ENCODE peak calls at places on chromosomes 3 and 15, in eight cellular contexts. K is cardiac muscle cell, X is uterus, Q is AG10803, D is nephron progenitor cell, T is lower lobe of right lung, N is fibroblast of lung, J is GM23338. O is an unnamed sample.

GRCh38 chr15:62726461-62726860 is 316.1 kb upstream of the TPM1 start:
- DNase-seq in Q (no peak), K (no peak), N (no peak), J (no peak), D (no peak), X (no peak), T (no peak), O (no peak)

GRCh38 chr15:96736384-96736783 is 405.9 kb downstream of the NR2F2 start:
- DNase-seq in X (no peak), N (peak; percentile 4), J (no peak), Q (no peak), T (no peak), D (no peak), K (no peak), O (no peak)

GRCh38 chr3:88105325-88105724 is 44.4 kb upstream of the C3orf38 start:
- DNase-seq in Q (peak; percentile 39), D (no peak), X (no peak), J (no peak), T (no peak), N (no peak), K (no peak), O (no peak)

GRCh38 chr3:152474585-152474984 is 205.9 kb downstream of the MBNL1 start:
- DNase-seq in J (peak; percentile 75), K (peak; percentile 36), X (peak; percentile 21), Q (peak; percentile 88), N (peak; percentile 84), T (no peak), D (no peak), O (peak; percentile 71)

GRCh38 chr15:95442107-95442719 is 888.3 kb upstream of the NR2F2 start:
- DNase-seq in N (peak; percentile 86), T (no peak), X (no peak), J (no peak), D (no peak), Q (no peak), K (no peak), O (no peak)

GRCh38 chr3:118126751-118127150 is 907.9 kb downstream of the IGSF11 start:
- DNase-seq in J (no peak), Q (no peak), K (no peak), N (no peak), X (no peak), T (no peak), D (no peak), O (no peak)

GRCh38 chr15:90042766-90043525 is 41.8 kb downstream of the ZNF710 start:
- DNase-seq in K (no peak), T (peak; percentile 28), J (no peak), N (no peak), D (no peak), Q (no peak), X (no peak), O (no peak)

GRCh38 chr15:89130194-89130593 is 41.9 kb downstream of the ABHD2 start:
- DNase-seq in D (no peak), N (no peak), X (no peak), Q (no peak), T (no peak), J (no peak), K (no peak), O (no peak)

GRCh38 chr3:125194849-125195601 is 17.5 kb downstream of the SLC12A8 start:
- DNase-seq in D (no peak), Q (peak; percentile 93), J (no peak), N (peak; percentile 89), X (no peak), K (no peak), T (no peak), O (peak; percentile 87)

GRCh38 chr3:122982202-122983185 is 45.1 kb downstream of the SEMA5B start:
- DNase-seq in X (peak; percentile 53), N (no peak), K (peak; percentile 33), D (no peak), T (no peak), Q (no peak), J (peak; percentile 60), O (no peak)

GRCh38 chr3:14480207-14481017 is 59.7 kb downstream of the GRIP2 start:
- DNase-seq in K (peak; percentile 22), X (no peak), T (peak; percentile 45), N (no peak), D (no peak), Q (peak; percentile 6), J (no peak), O (peak; percentile 66)

GRCh38 chr3:24562874-24563273 is 68.2 kb upstream of the THRB start:
- DNase-seq in D (no peak), X (no peak), Q (no peak), N (no peak), K (no peak), T (no peak), J (no peak), O (no peak)

GRCh38 chr15:78339559-78339958 is 594 bp upstream of the CRABP1 start:
- DNase-seq in T (no peak), Q (no peak), D (no peak), N (no peak), K (no peak), J (peak; percentile 34), X (no peak), O (no peak)

GRCh38 chr3:193240850-193241706 is at the start of gene PLAAT1:
- DNase-seq in T (peak; percentile 77), J (peak; percentile 81), N (peak; percentile 22), K (peak; percentile 93), X (peak; percentile 60), D (peak; percentile 84), Q (peak; percentile 17), O (peak; percentile 58)

GRCh38 chr3:88061749-88062148 is 2.7 kb downstream of the ZNF654 start:
- DNase-seq in N (no peak), X (no peak), J (no peak), D (no peak), K (no peak), Q (no peak), T (no peak), O (no peak)

GRCh38 chr15:63186065-63186464 is 3.3 kb upstream of the RAB8B start:
- DNase-seq in X (no peak), Q (peak; percentile 76), N (peak; percentile 74), T (no peak), J (no peak), K (no peak), D (no peak), O (peak; percentile 51)

GRCh38 chr3:153574445-153574844 is 412.4 kb downstream of the RAP2B start:
- DNase-seq in N (peak; percentile 24), J (no peak), K (no peak), T (no peak), X (no peak), D (no peak), Q (no peak), O (peak; percentile 28)

GRCh38 chr15:68209735-68210408 is 4.7 kb upstream of the CALML4 start:
- DNase-seq in J (no peak), X (no peak), T (no peak), Q (no peak), K (no peak), D (no peak), N (no peak), O (no peak)

GRCh38 chr3:49805367-49805782 is 2.3 kb downstream of the INKA1 start:
- DNase-seq in Q (peak; percentile 98), K (peak; percentile 30), T (peak; percentile 79), X (peak; percentile 89), N (peak; percentile 88), J (no peak), D (no peak), O (peak; percentile 38)

GRCh38 chr15:42921049-42921731 is 612 bp upstream of the TTBK2 start:
- DNase-seq in N (no peak), J (peak; percentile 44), T (no peak), Q (peak; percentile 17), D (peak; percentile 11), K (no peak), X (no peak), O (peak; percentile 21)
- TF ChIP-seq CTCF in N (no peak), J (no peak), T (no peak), Q (no peak), D (no peak), K (no peak), X (no peak), O (no peak)

GRCh38 chr3:128786434-128787020 is 60.5 kb downstream of the RAB7A start:
- DNase-seq in J (no peak), D (no peak), N (no peak), T (no peak), X (no peak), K (no peak), Q (peak; percentile 53), O (no peak)

GRCh38 chr3:128784228-128784627 is 58.2 kb downstream of the RAB7A start:
- DNase-seq in N (no peak), T (no peak), J (peak; percentile 86), K (peak; percentile 82), Q (no peak), X (no peak), D (peak; percentile 66), O (peak; percentile 18)

GRCh38 chr3:128788268-128788869 is 62.4 kb downstream of the RAB7A start:
- DNase-seq in T (no peak), X (no peak), J (no peak), Q (no peak), D (no peak), K (no peak), N (no peak), O (no peak)

GRCh38 chr3:128784843-128785242 is 58.9 kb downstream of the RAB7A start:
- DNase-seq in D (no peak), N (no peak), J (no peak), T (no peak), X (no peak), K (no peak), Q (no peak), O (no peak)

GRCh38 chr3:128787256-128788253 is 61.6 kb downstream of the RAB7A start:
- DNase-seq in N (no peak), Q (peak; percentile 43), X (no peak), K (no peak), D (peak; percentile 18), J (peak; percentile 82), T (no peak), O (peak; percentile 30)
- TF ChIP-seq CTCF in N (no peak), Q (peak; percentile 36), X (no peak), K (peak; percentile 34), D (peak; percentile 47), J (peak; percentile 35), T (peak; percentile 33), O (peak; percentile 33)

DNA sequence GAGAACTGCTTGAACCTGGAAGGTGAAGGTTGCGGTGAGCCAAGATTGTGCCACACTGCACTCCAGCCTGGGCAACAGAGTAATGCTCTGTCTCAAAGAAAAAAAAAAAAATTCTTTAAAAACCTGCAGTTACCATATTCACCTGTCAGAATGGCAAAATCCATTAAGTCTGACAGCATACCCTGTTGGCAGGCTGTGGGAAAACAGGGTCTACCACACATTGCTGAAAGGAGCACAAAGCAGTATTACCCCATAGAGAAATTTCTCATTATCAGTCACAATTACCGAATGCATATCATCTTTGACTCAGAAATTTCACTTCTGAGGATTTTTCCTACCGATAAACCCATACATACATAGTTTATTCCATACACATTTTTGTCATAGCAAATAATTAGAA is 264.1 kb upstream of the SLCO3A1 start:
- DNase-seq in J (peak; percentile 30), K (no peak), N (no peak), Q (no peak), D (no peak), X (no peak), T (no peak), O (no peak)
- TF ChIP-seq CTCF in J (peak; percentile 40), K (no peak), N (no peak), Q (no peak), D (no peak), X (no peak), T (no peak), O (no peak)

DNA sequence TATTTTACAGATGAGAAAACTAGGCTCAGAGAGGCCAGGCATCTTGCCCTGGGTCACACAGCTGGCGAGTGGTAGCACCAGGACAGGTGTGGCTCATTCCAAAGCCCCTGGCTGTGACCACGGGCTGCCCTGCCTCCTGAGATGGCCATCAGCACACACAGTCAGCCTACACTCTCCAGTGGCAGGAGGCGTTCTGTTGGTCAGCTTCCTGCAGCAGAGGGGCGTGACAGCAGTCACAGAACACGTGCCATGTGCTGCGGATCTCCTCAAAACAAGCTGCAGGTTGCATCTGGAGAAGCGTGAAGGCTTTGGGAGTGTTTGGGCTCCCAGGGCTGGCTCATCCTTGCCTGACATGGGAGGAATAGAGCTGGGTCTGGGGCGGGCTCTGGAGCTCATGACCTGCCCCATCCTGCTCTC is 43.5 kb upstream of the MAGEF1 start:
- DNase-seq in N (no peak), X (no peak), D (no peak), K (no peak), T (no peak), Q (no peak), J (no peak), O (no peak)
- TF ChIP-seq CTCF in N (no peak), X (no peak), D (no peak), K (no peak), T (no peak), Q (no peak), J (no peak), O (no peak)